ENCODE peak calls at places on chromosomes 13 and 19, in seven cellular contexts. O is heart right ventricle, H is neural progenitor cell, K is left ventricle myocardium inferior, Z is endothelial cell of umbilical vein, N is mammary epithelial cell, Y is fibroblast of lung. A is an unnamed sample. For H3K4me1, the result is how much of the 10 kb centered on the place peaks cover.

GRCh38 chr19:16445238-16446107 is 26.3 kb downstream of the EPS15L1 start:
- DNase-seq in O (no peak), H (no peak), K (no peak), Z (no peak), N (peak), Y (peak), A (no peak)

GRCh38 chr19:2952953-2953481 is 8.2 kb upstream of the ZNF77 start:
- DNase-seq in O (no peak), H (no peak), K (no peak), Z (no peak), N (peak), Y (peak), A (peak)

GRCh38 chr13:42777476-42777875 is 3.9 kb upstream of the FAM216B start:
- DNase-seq in O (no peak), H (no peak), K (no peak), Z (no peak), N (no peak), Y (no peak), A (no peak)

GRCh38 chr13:113423225-113424170 is 29.8 kb downstream of the ADPRHL1 start:
- DNase-seq in O (no peak), H (no peak), K (no peak), Z (no peak), N (no peak), Y (no peak), A (no peak)

GRCh38 chr13:89628567-89628966 is 1718.9 kb upstream of the MIR17HG start:
- DNase-seq in O (no peak), H (no peak), K (no peak), Z (no peak), N (no peak), Y (no peak), A (no peak)

GRCh38 chr19:48480476-48481190 is 11.5 kb downstream of the CYTH2 start:
- DNase-seq in O (peak), H (no peak), K (peak), Z (peak), N (no peak), Y (peak), A (no peak)

GRCh38 chr19:45918721-45919120 is 4.1 kb upstream of the NANOS2 start:
- DNase-seq in O (no peak), H (no peak), K (no peak), Z (no peak), N (no peak), Y (no peak), A (no peak)

GRCh38 chr19:30464162-30464561 is 92.0 kb downstream of the ZNF536 start:
- DNase-seq in O (no peak), H (no peak), K (no peak), Z (no peak), N (no peak), Y (no peak), A (no peak)

GRCh38 chr13:73601708-73602107 is 532.5 kb downstream of the KLF12 start:
- DNase-seq in O (no peak), H (no peak), K (no peak), Z (no peak), N (no peak), Y (no peak), A (no peak)

GRCh38 chr13:73658639-73659038 is 475.6 kb downstream of the KLF12 start:
- DNase-seq in O (no peak), H (no peak), K (no peak), Z (no peak), N (no peak), Y (no peak), A (no peak)

GRCh38 chr13:113273856-113274590 is 23.0 kb upstream of the LAMP1 start:
- DNase-seq in O (no peak), H (no peak), K (no peak), Z (no peak), N (peak), Y (peak), A (no peak)

GRCh38 chr13:51801631-51802099 is 2.3 kb downstream of the DHRS12 start:
- DNase-seq in O (peak), H (peak), K (peak), Z (peak), N (peak), Y (no peak), A (peak)

GRCh38 chr13:91399189-91400093 is 1.0 kb downstream of the GPC5 start:
- DNase-seq in O (no peak), H (peak), K (no peak), Z (no peak), N (no peak), Y (no peak), A (no peak)

GRCh38 chr13:75264611-75265010 is 217.4 kb downstream of the TBC1D4 start:
- DNase-seq in O (no peak), H (peak), K (no peak), Z (no peak), N (no peak), Y (peak), A (no peak)

GRCh38 chr19:3642987-3643386 is 16.4 kb upstream of the CACTIN start:
- DNase-seq in O (no peak), H (peak), K (no peak), Z (peak), N (no peak), Y (no peak), A (no peak)

GRCh38 chr13:107301724-107302374 is 733.9 kb upstream of the ARGLU1 start:
- DNase-seq in O (no peak), H (peak), K (no peak), Z (peak), N (no peak), Y (no peak), A (no peak)

GRCh38 chr13:27022571-27023311 is 148.9 kb downstream of the USP12 start:
- DNase-seq in O (no peak), H (no peak), K (no peak), Z (no peak), N (peak), Y (peak), A (peak)

GRCh38 chr13:44814144-44814543 is 175.1 kb downstream of the NUFIP1 start:
- DNase-seq in O (no peak), H (no peak), K (no peak), Z (no peak), N (no peak), Y (no peak), A (no peak)

GRCh38 chr13:38542601-38543000 is 144.3 kb upstream of the FREM2 start:
- DNase-seq in O (no peak), H (no peak), K (no peak), Z (no peak), N (peak), Y (peak), A (no peak)

GRCh38 chr19:14559916-14560775 is 11.7 kb downstream of the NDUFB7 start:
- DNase-seq in O (peak), H (no peak), K (peak), Z (no peak), N (no peak), Y (no peak), A (no peak)

GRCh38 chr19:54448037-54448773 is 794 bp upstream of the LENG8 start:
- DNase-seq in O (peak), H (peak), K (peak), Z (peak), N (peak), Y (peak), A (peak)

GRCh38 chr13:48776396-48776795 is 122.7 kb downstream of the CYSLTR2 start:
- DNase-seq in O (no peak), H (no peak), K (no peak), Z (no peak), N (no peak), Y (no peak), A (no peak)

GRCh38 chr13:84439108-84439507 is 556.8 kb upstream of the SLITRK1 start:
- DNase-seq in O (no peak), H (no peak), K (no peak), Z (no peak), N (peak), Y (peak), A (no peak)

GRCh38 chr13:40220299-40220935 is 446.0 kb downstream of the FOXO1 start:
- DNase-seq in O (no peak), H (no peak), K (no peak), Z (no peak), N (no peak), Y (peak), A (no peak)

GRCh38 chr19:10752913-10753285 is 35.0 kb downstream of the DNM2 start:
- DNase-seq in O (no peak), H (no peak), K (no peak), Z (no peak), N (no peak), Y (no peak), A (no peak)

GRCh38 chr19:10758978-10759377 is 41.1 kb downstream of the DNM2 start:
- DNase-seq in O (no peak), H (no peak), K (no peak), Z (no peak), N (no peak), Y (no peak), A (no peak)

GRCh38 chr19:10753305-10753704 is 35.4 kb downstream of the DNM2 start:
- DNase-seq in O (no peak), H (no peak), K (no peak), Z (no peak), N (no peak), Y (no peak), A (no peak)

GRCh38 chr19:10756791-10757190 is 38.9 kb downstream of the DNM2 start:
- DNase-seq in O (no peak), H (no peak), K (no peak), Z (no peak), N (no peak), Y (no peak), A (no peak)

GRCh38 chr19:10756371-10756770 is 38.5 kb downstream of the DNM2 start:
- DNase-seq in O (no peak), H (no peak), K (no peak), Z (no peak), N (no peak), Y (no peak), A (no peak)
- H3K4me1 ChIP-seq in O (under half), H (under half), K (half or more), Z (under half), N (under half), Y (under half), A (under half)

GRCh38 chr13:46184277-46184699 is 2.3 kb upstream of the LCP1 start:
- DNase-seq in O (peak), H (peak), K (peak), Z (peak), N (no peak), Y (no peak), A (no peak)

GRCh38 chr13:46181799-46182490 is at the start of gene LCP1:
- DNase-seq in O (no peak), H (no peak), K (no peak), Z (no peak), N (peak), Y (no peak), A (no peak)

GRCh38 chr13:46182491-46182877 is 507 bp upstream of the LCP1 start:
- DNase-seq in O (no peak), H (no peak), K (no peak), Z (no peak), N (no peak), Y (no peak), A (no peak)

GRCh38 chr13:46185634-46186033 is 3.7 kb upstream of the LCP1 start:
- DNase-seq in O (no peak), H (no peak), K (no peak), Z (no peak), N (no peak), Y (no peak), A (no peak)

GRCh38 chr13:46183018-46183940 is 1.3 kb upstream of the LCP1 start:
- DNase-seq in O (no peak), H (no peak), K (no peak), Z (no peak), N (no peak), Y (no peak), A (no peak)
- H3K4me1 ChIP-seq in O (under half), H (under half), K (under half), Z (under half), N (under half), Y (under half), A (under half)

GRCh38 chr19:38592940-38593339 is 24.8 kb downstream of the MAP4K1 start:
- DNase-seq in O (no peak), H (no peak), K (no peak), Z (no peak), N (no peak), Y (no peak), A (no peak)

GRCh38 chr19:38596057-38596981 is 21.4 kb downstream of the MAP4K1 start:
- DNase-seq in O (no peak), H (peak), K (no peak), Z (peak), N (no peak), Y (no peak), A (no peak)

GRCh38 chr19:38599722-38600121 is 18.0 kb downstream of the MAP4K1 start:
- DNase-seq in O (no peak), H (no peak), K (no peak), Z (no peak), N (no peak), Y (no peak), A (no peak)

GRCh38 chr19:38597075-38597474 is 20.7 kb downstream of the MAP4K1 start:
- DNase-seq in O (no peak), H (no peak), K (no peak), Z (no peak), N (no peak), Y (no peak), A (no peak)
- H3K4me1 ChIP-seq in O (under half), H (under half), K (under half), Z (under half), N (under half), Y (under half), A (under half)

GRCh38 chr13:98504029-98504351 is 72.9 kb downstream of the STK24 start:
- DNase-seq in O (no peak), H (no peak), K (no peak), Z (no peak), N (no peak), Y (no peak), A (no peak)
- H3K4me1 ChIP-seq in O (half or more), H (under half), K (half or more), Z (half or more), N (under half), Y (under half), A (under half)

GRCh38 chr13:110227416-110227815 is 79.5 kb downstream of the COL4A1 start:
- DNase-seq in O (no peak), H (no peak), K (no peak), Z (no peak), N (no peak), Y (no peak), A (no peak)
- H3K4me1 ChIP-seq in O (under half), H (under half), K (half or more), Z (under half), N (under half), Y (under half), A (under half)

DNA sequence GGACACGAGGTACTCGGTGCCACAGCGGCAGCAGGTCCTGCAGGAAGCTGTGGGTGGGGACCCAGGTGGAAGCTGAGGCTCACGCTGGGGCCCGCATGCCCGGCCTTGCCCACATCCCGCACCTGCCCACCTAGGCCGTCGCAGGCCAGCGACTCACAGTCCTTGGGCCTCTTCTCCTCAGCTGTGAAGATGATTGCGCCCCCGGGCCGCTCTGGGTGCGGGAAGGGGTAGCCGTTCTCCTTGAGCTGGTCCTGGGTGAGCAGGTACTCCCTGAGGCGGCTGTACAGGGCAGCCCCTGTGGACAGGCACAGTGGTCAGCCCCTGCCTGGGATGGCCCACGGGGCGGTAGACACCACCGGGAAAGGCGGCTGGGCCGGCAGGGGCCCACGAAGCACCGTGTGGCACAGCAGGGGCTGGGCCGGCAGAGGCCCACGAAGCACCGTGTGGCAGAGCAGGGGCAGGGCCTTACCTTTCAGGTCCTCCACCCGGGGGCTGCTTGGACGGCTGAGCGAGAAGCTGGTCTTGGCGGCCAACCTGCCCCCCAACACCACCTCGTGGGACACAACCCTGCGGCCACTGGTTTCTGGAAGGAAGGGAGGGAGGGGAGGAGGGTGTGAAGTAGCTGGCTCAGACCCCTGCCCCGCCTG is 6.6 kb upstream of the ATP8B3 start:
- DNase-seq in O (no peak), H (no peak), K (no peak), Z (no peak), N (no peak), Y (no peak), A (no peak)
- H3K4me1 ChIP-seq in O (under half), H (under half), K (under half), Z (under half), N (under half), Y (under half), A (under half)

GRCh38 chr13:110329798-110330461 is 22.8 kb downstream of the COL4A2 start:
- DNase-seq in O (no peak), H (peak), K (no peak), Z (no peak), N (no peak), Y (peak), A (no peak)

GRCh38 chr13:110328509-110328908 is 21.4 kb downstream of the COL4A2 start:
- DNase-seq in O (no peak), H (no peak), K (no peak), Z (no peak), N (no peak), Y (peak), A (no peak)

GRCh38 chr13:110331362-110331761 is 24.3 kb downstream of the COL4A2 start:
- DNase-seq in O (no peak), H (no peak), K (no peak), Z (no peak), N (no peak), Y (peak), A (no peak)

GRCh38 chr13:110329258-110329657 is 22.2 kb downstream of the COL4A2 start:
- DNase-seq in O (no peak), H (no peak), K (no peak), Z (no peak), N (no peak), Y (peak), A (no peak)

DNA sequence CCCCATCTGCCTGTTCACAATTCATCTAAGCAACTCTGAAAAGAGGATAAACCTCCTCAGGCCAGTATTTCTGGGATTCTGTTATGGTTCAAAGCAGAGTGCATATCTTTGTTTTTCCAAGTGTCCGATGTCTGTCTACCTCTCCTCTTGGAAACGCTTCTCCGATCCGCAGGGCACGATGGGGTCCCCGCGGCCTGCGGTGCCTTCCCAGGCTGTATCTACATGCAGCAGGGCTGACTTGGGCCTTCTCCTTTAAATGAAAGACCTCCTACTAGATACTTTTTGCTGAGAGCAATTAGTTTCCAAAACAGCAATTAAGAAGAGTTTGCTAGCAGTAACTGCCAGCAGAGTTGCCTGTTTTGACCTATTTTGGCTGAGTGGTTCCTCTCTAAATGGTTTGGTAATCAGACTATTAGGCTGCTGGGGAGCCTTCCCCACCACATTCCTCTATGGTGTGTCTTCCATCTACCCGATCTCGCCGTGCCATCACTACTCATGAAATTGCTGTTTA is 23.5 kb downstream of the COL4A2 start:
- DNase-seq in O (no peak), H (no peak), K (no peak), Z (no peak), N (no peak), Y (peak), A (no peak)
- H3K4me1 ChIP-seq in O (half or more), H (under half), K (half or more), Z (under half), N (under half), Y (under half), A (under half)

DNA sequence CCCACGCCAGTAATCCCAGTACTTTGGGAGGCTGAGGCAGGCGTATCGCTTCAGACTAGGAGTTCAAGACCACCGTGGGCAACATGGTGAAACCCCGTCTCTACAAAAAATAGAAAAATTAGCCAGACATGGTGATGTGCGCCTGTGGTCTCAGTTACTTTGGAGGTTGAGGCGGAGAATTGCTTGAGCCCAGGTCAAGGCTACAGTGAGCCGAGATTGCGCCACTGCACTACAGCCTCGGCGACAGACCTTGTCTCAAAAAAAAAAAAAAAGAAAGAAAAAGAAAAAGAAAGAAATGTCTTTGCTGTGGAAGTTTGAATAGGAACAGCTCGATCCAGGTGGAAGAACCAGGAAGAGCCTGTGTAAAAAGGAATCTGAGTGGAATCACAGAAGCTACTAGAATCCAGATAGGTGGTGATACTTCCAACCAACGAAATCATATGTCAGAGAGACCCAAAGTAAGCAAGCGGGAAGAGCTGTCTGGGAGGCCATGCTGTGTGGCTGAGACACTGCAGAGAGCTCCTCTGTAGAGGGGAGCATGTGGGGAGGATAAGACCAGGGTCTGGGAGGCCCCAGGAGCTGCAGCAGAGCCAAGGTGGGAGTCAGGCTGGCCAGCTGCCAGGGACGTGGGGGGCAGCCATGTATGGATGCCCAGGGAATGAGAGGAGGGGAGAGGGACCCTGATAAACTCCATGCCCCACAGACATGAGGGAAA is 21.1 kb downstream of the LATS2 start:
- DNase-seq in O (no peak), H (no peak), K (no peak), Z (no peak), N (no peak), Y (no peak), A (no peak)
- H3K4me1 ChIP-seq in O (half or more), H (under half), K (half or more), Z (half or more), N (under half), Y (under half), A (under half)

DNA sequence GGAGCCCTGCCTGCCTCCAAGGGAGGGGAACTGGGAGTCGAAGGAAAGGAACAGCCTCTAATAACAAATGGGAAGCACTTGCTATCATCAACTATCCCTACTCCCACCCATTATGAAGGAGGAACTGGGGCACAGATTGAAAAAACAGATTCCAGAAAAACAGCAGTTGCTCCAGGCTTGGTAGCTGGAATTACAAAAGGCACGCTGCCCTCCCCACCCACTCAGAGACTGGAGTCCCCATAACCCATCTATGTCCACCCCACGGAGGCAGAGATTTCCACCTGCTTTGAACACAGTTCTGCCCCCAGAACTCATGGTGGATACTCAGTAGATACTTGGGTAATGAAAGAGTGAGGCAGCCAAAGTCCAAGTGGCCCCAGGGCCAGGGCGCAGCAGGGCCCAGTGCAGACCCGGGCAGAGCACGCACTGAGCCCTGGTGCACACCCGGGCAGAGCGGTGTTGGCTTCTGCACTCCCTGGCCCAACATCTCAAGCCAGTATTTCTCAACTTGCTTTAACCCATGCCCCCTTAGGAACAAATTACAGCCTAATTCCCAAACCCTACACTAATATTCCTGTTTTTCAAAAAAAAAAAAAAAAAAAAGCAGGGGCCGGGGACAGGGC is 19.1 kb upstream of the CCNP start:
- DNase-seq in O (no peak), H (no peak), K (no peak), Z (no peak), N (no peak), Y (no peak), A (no peak)
- H3K4me1 ChIP-seq in O (under half), H (under half), K (half or more), Z (under half), N (under half), Y (under half), A (under half)

A was measured in prostate gland.